ENCODE peak calls at places on chromosomes 1 and 21, in five cellular contexts. Q is astrocyte of the spinal cord, I is GM04504, J is neural progenitor cell, W is NCI-H510A treated with DMSO at 0.1 percent for 48 hours. A is an unnamed sample.

GRCh38 chr21:32114434-32115063 is 164.3 kb downstream of the MIS18A start:
- DNase-seq in Q (no peak), I (no peak), J (no peak), W (no peak), A (no peak)

GRCh38 chr1:151013518-151013917 is 5.3 kb downstream of the PRUNE1 start:
- DNase-seq in Q (peak), I (no peak), J (no peak), W (peak), A (no peak)

GRCh38 chr1:201072149-201072548 is 40.1 kb downstream of the CACNA1S start:
- DNase-seq in Q (no peak), I (no peak), J (no peak), W (peak), A (no peak)

GRCh38 chr1:171841931-171842723 is 829 bp downstream of the DNM3 start:
- DNase-seq in Q (no peak), I (no peak), J (peak), W (no peak), A (peak)

GRCh38 chr1:153540394-153541361 is at the start of gene S100A5:
- DNase-seq in Q (no peak), I (no peak), J (peak), W (no peak), A (no peak)

GRCh38 chr1:166905930-166906329 is 29.9 kb upstream of the TADA1 start:
- DNase-seq in Q (peak), I (no peak), J (no peak), W (no peak), A (no peak)

GRCh38 chr1:39683591-39684312 is 7.5 kb downstream of the HPCAL4 start:
- DNase-seq in Q (no peak), I (no peak), J (peak), W (no peak), A (no peak)

GRCh38 chr21:15826147-15826780 is 96.5 kb downstream of the USP25 start:
- DNase-seq in Q (peak), I (no peak), J (peak), W (peak), A (no peak)

GRCh38 chr1:222697858-222698257 is 14.4 kb downstream of the AIDA start:
- DNase-seq in Q (peak), I (peak), J (no peak), W (no peak), A (no peak)

GRCh38 chr1:37392051-37392450 is 82.3 kb upstream of the ZC3H12A start:
- DNase-seq in Q (no peak), I (no peak), J (peak), W (no peak), A (no peak)

GRCh38 chr21:44508426-44508710 is 31.6 kb downstream of the KRTAP10-1 start:
- DNase-seq in Q (no peak), I (no peak), J (no peak), W (no peak), A (no peak)

GRCh38 chr1:236351875-236352573 is 42.1 kb upstream of the EDARADD start:
- DNase-seq in Q (no peak), I (no peak), J (no peak), W (no peak), A (no peak)

GRCh38 chr1:85134583-85135455 is 66.0 kb downstream of the SYDE2 start:
- DNase-seq in Q (peak), I (peak), J (no peak), W (peak), A (no peak)

GRCh38 chr1:233543338-233544255 is 70.3 kb upstream of the KCNK1 start:
- DNase-seq in Q (peak), I (peak), J (no peak), W (peak), A (peak)

GRCh38 chr1:160064164-160064563 is 5.8 kb downstream of the KCNJ10 start:
- DNase-seq in Q (no peak), I (no peak), J (no peak), W (no peak), A (no peak)

GRCh38 chr21:43866233-43866632 is 1.2 kb downstream of the AGPAT3 start:
- DNase-seq in Q (peak), I (no peak), J (peak), W (peak), A (peak)

GRCh38 chr1:56774067-56774609 is 45.1 kb downstream of the FYB2 start:
- DNase-seq in Q (no peak), I (no peak), J (no peak), W (no peak), A (no peak)

GRCh38 chr1:1680031-1680911 is 12.3 kb downstream of the SLC35E2B start:
- DNase-seq in Q (no peak), I (no peak), J (no peak), W (no peak), A (no peak)

GRCh38 chr1:56967900-56968832 is 2.4 kb upstream of the C8B start:
- DNase-seq in Q (no peak), I (no peak), J (peak), W (no peak), A (no peak)

GRCh38 chr1:59443355-59443754 is 146.5 kb downstream of the FGGY start:
- DNase-seq in Q (peak), I (no peak), J (no peak), W (no peak), A (no peak)

GRCh38 chr21:17270234-17270633 is 242.6 kb upstream of the CXADR start:
- DNase-seq in Q (peak), I (peak), J (peak), W (peak), A (peak)

GRCh38 chr1:116805398-116805797 is 51.2 kb downstream of the CD2 start:
- DNase-seq in Q (no peak), I (no peak), J (no peak), W (no peak), A (no peak)

GRCh38 chr21:31885146-31885545 is 12.3 kb downstream of the HUNK start:
- DNase-seq in Q (no peak), I (no peak), J (no peak), W (no peak), A (no peak)

GRCh38 chr21:15058718-15059316 is 6.0 kb downstream of the NRIP1 start:
- DNase-seq in Q (peak), I (no peak), J (no peak), W (no peak), A (no peak)

GRCh38 chr1:116540088-116540487 is 30.7 kb downstream of the CD58 start:
- DNase-seq in Q (no peak), I (no peak), J (no peak), W (no peak), A (no peak)

GRCh38 chr21:28283652-28284490 is 708.8 kb downstream of the LTN1 start:
- DNase-seq in Q (peak), I (peak), J (no peak), W (no peak), A (no peak)

GRCh38 chr1:233750139-233750538 is 136.2 kb downstream of the KCNK1 start:
- DNase-seq in Q (no peak), I (no peak), J (no peak), W (no peak), A (no peak)

A was measured in posterior cingulate gyrus.